ENCODE peak calls at places on chromosomes 5 and 9, in seven cellular contexts. T is GM12878, H is HCT116, A is SK-N-SH, N is HepG2, Z is H1, O is K562. B is an unnamed sample.

GRCh38 chr5:87243161-87243877 is 24.4 kb upstream of the RASA1 start:
- DNase-seq in A (no peak), N (peak), O (no peak), T (no peak), H (no peak), Z (no peak), B (no peak)

GRCh38 chr5:75622564-75622963 is 11.3 kb downstream of the ANKDD1B start:
- DNase-seq in Z (no peak), N (no peak), O (no peak), H (peak), A (no peak), T (no peak), B (no peak)

GRCh38 chr5:101045689-101046088 is 142.6 kb upstream of the ST8SIA4 start:
- DNase-seq in Z (no peak), T (no peak), O (no peak), N (no peak), H (peak), A (no peak), B (no peak)

GRCh38 chr5:180333661-180334060 is 19.5 kb downstream of the GFPT2 start:
- DNase-seq in A (no peak), T (no peak), O (no peak), N (no peak), Z (no peak), H (peak), B (no peak)

GRCh38 chr5:133196441-133197085 is 144.8 kb downstream of the HSPA4 start:
- DNase-seq in T (no peak), A (no peak), O (no peak), H (no peak), N (no peak), Z (no peak), B (no peak)

GRCh38 chr9:33125871-33126822 is 41.0 kb downstream of the B4GALT1 start:
- DNase-seq in O (peak), T (no peak), A (no peak), Z (no peak), H (no peak), N (no peak), B (no peak)

GRCh38 chr5:91339053-91339710 is 43.9 kb downstream of the ARRDC3 start:
- DNase-seq in H (no peak), T (no peak), O (no peak), A (no peak), N (no peak), Z (no peak), B (no peak)

GRCh38 chr5:78243639-78244038 is 50.9 kb downstream of the AP3B1 start:
- DNase-seq in A (no peak), O (no peak), Z (no peak), N (no peak), H (no peak), T (no peak), B (no peak)

GRCh38 chr9:124010665-124011321 is 775 bp upstream of the LHX2 start:
- DNase-seq in N (no peak), Z (peak), A (peak), O (no peak), H (no peak), T (no peak), B (peak)

GRCh38 chr5:69007726-69008368 is 86.0 kb upstream of the SLC30A5 start:
- DNase-seq in Z (peak), A (peak), H (peak), T (peak), N (peak), O (peak), B (peak)

GRCh38 chr5:157387683-157388093 is 72.3 kb upstream of the NIPAL4 start:
- DNase-seq in A (no peak), O (no peak), T (no peak), Z (no peak), N (peak), H (peak), B (no peak)

GRCh38 chr5:33841829-33842228 is 50.0 kb downstream of the ADAMTS12 start:
- DNase-seq in Z (no peak), A (no peak), N (no peak), T (no peak), H (no peak), O (no peak), B (no peak)

GRCh38 chr9:14437336-14438231 is 123.6 kb upstream of the NFIB start:
- DNase-seq in T (no peak), N (no peak), O (no peak), A (peak), H (no peak), Z (no peak), B (no peak)

GRCh38 chr9:133972041-133972970 is 19.8 kb downstream of the VAV2 start:
- DNase-seq in Z (no peak), N (no peak), T (no peak), A (no peak), O (no peak), H (no peak), B (no peak)

GRCh38 chr5:39063037-39063436 is 11.2 kb downstream of the RICTOR start:
- DNase-seq in Z (no peak), N (no peak), T (no peak), O (no peak), H (no peak), A (no peak), B (no peak)

GRCh38 chr5:157046041-157046440 is 12.9 kb downstream of the HAVCR1 start:
- DNase-seq in O (no peak), Z (no peak), H (peak), N (peak), T (no peak), A (no peak), B (no peak)

GRCh38 chr5:132269635-132270344 is 12.3 kb downstream of the PDLIM4 start:
- DNase-seq in N (no peak), A (no peak), Z (peak), T (no peak), O (no peak), H (no peak), B (no peak)

GRCh38 chr9:133683494-133684460 is 47.6 kb downstream of the DBH start:
- DNase-seq in H (no peak), T (no peak), Z (no peak), A (peak), N (no peak), O (no peak), B (no peak)

GRCh38 chr5:74042559-74043357 is 416.8 kb downstream of the ARHGEF28 start:
- DNase-seq in A (no peak), T (no peak), N (no peak), Z (no peak), O (no peak), H (no peak), B (no peak)

GRCh38 chr5:121692163-121692562 is 159.5 kb upstream of the FTMT start:
- DNase-seq in T (no peak), O (no peak), A (no peak), H (no peak), N (no peak), Z (no peak), B (no peak)

GRCh38 chr9:76297721-76298239 is 96.4 kb downstream of the RFK start:
- DNase-seq in T (no peak), A (no peak), N (no peak), H (no peak), Z (no peak), O (no peak), B (no peak)

GRCh38 chr5:34957857-34958690 is 28.7 kb downstream of the DNAJC21 start:
- DNase-seq in T (no peak), A (peak), O (peak), H (no peak), N (peak), Z (no peak), B (peak)

GRCh38 chr9:136882109-136882946 is 4.0 kb upstream of the TRAF2 start:
- DNase-seq in N (peak), T (peak), Z (no peak), A (peak), O (peak), H (peak), B (no peak)
- TF ChIP-seq JUND in N (peak), T (peak), Z (peak), A (no peak), O (peak), H (no peak), B (no peak)

DNA sequence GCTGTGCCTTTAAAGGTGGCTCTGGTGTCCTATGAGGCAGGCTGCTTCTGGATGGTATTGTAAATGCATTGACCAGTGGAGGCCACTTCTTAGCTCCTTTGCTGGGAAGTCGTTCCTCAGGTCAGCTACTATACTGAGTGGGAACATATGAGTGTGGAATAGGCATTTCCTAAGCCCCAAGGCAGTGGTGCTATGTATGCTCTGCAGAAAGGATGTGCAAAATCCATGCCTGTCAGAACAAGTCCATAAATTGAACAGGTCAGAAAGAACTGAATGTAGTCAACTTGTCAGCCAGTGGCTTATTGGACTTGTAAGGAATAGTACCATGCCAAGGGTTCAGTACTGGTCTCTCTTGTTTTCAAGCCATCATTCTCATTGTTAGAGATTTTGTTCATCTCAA is 216.4 kb downstream of the CDH10 start:
- DNase-seq in N (no peak), A (no peak), Z (no peak), T (no peak), O (no peak), H (no peak), B (no peak)
- TF ChIP-seq JUND in N (no peak), A (no peak), Z (no peak), T (no peak), O (no peak), H (no peak), B (no peak)

DNA sequence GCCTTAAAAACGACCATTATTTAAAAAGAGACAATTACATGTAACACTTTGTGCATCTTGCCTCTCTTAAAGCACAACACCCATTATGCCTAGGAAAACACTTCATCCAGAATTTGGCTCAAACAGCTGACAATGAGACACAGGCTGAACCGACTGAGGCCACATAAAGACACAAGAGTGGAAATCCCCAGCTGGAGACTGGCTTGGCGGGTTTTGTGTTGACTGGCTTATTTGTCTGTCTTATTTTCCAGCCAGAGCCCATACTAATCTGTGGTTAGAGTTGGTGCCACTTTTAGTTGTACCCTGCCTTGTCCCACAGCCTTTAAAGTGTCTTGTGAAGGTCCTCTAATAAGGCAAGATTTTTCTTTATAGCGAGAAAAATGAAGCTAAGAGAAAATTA is 21.2 kb downstream of the TRIM14 start:
- DNase-seq in O (no peak), T (no peak), N (no peak), A (no peak), Z (no peak), H (no peak), B (peak)
- TF ChIP-seq JUND in O (no peak), T (no peak), N (no peak), A (no peak), Z (no peak), H (no peak), B (no peak)

GRCh38 chr9:100426532-100427365 is at the start of gene MSANTD3:
- DNase-seq in T (no peak), A (peak), N (peak), Z (peak), O (peak), H (peak), B (peak)

GRCh38 chr9:100426194-100426531 is 780 bp upstream of the MSANTD3 start:
- DNase-seq in H (no peak), Z (no peak), T (no peak), O (no peak), A (peak), N (no peak), B (no peak)

GRCh38 chr9:100427366-100428263 is 672 bp downstream of the MSANTD3 start:
- DNase-seq in Z (no peak), T (no peak), O (no peak), H (peak), N (peak), A (no peak), B (peak)

GRCh38 chr9:100428871-100429654 is 2.1 kb downstream of the MSANTD3 start:
- DNase-seq in Z (no peak), T (no peak), A (no peak), O (no peak), N (peak), H (peak), B (no peak)

DNA sequence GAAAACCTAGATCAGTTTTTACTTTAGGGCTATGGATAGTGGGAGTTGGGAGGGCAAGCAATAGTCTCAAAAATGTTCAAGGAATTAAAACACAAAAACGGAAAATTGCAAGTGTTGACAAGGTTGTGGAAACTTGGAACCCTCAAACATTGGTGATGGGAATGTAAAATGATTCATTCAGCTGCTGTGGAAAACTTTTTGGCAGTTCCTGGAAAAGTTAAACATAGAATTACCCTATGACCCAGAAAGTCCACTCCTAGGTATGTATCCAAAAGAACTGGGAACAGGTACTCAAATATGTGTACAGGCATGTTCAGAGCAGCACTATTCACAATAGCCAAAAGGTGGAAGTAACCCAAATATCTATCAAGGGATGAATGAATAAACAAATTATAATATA is 1.2 kb upstream of the MSANTD3 start:
- DNase-seq in Z (no peak), N (no peak), H (no peak), A (no peak), O (no peak), T (no peak), B (no peak)
- TF ChIP-seq JUND in Z (no peak), N (no peak), H (no peak), A (no peak), O (no peak), T (no peak), B (no peak)

DNA sequence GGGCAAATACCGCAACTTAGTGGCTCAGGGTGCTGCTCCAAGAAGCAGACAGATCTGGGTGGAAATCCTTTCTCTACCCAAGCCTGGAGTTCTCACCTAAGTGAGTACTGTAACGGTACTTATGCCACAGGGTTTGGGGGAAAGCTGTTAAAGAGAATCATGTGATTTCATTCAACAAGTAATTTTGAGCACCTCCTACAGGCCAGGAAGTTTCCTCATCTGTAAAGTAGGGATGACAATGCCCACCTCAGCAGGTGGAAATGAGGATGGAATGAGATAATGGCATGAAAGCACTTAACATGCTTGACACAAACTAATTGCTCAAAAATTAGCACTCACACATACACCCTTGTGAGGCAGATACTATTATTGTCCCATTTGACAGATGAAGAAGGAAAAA is 114.1 kb downstream of the JAKMIP2 start:
- DNase-seq in Z (no peak), N (no peak), O (no peak), A (no peak), T (no peak), H (no peak), B (no peak)
- TF ChIP-seq JUND in Z (no peak), N (no peak), O (no peak), A (no peak), T (no peak), H (no peak), B (no peak)

GRCh38 chr5:14172149-14172795 is 29.1 kb downstream of the TRIO start:
- DNase-seq in O (no peak), A (no peak), Z (no peak), N (no peak), T (peak), H (no peak), B (no peak)

GRCh38 chr5:14173419-14174234 is 30.5 kb downstream of the TRIO start:
- DNase-seq in H (no peak), Z (no peak), T (no peak), N (no peak), A (peak), O (no peak), B (no peak)

GRCh38 chr5:14174235-14174636 is 31.1 kb downstream of the TRIO start:
- DNase-seq in Z (no peak), H (no peak), A (peak), N (no peak), T (peak), O (no peak), B (no peak)

GRCh38 chr5:14171091-14171490 is 27.9 kb downstream of the TRIO start:
- DNase-seq in Z (no peak), N (no peak), A (no peak), T (no peak), H (no peak), O (no peak), B (no peak)

GRCh38 chr5:14171621-14172020 is 28.5 kb downstream of the TRIO start:
- DNase-seq in H (no peak), A (no peak), N (peak), T (no peak), O (no peak), Z (no peak), B (no peak)
- TF ChIP-seq JUND in H (no peak), A (no peak), N (no peak), T (no peak), O (no peak), Z (no peak), B (no peak)

DNA sequence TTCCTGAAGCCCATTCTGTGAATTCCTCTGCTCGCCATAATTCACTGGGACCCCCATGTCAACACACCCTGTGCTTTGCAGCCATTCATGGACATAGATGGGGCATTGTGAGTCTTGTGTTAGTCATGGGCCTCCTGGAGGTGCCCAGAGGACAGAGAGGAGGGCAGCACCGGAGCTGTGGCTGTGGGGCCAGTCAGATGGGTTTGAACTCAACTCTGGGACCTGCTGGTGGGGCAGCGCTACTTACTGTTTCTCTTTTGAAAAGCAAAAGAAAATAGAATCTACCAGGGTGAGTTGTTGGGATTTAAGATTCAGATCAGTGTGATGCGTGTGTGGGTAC is 11.3 kb upstream of the EXOC3 start:
- DNase-seq in O (no peak), A (no peak), H (no peak), N (no peak), T (no peak), Z (no peak), B (no peak)
- TF ChIP-seq JUND in O (no peak), A (no peak), H (no peak), N (no peak), T (no peak), Z (no peak), B (no peak)

DNA sequence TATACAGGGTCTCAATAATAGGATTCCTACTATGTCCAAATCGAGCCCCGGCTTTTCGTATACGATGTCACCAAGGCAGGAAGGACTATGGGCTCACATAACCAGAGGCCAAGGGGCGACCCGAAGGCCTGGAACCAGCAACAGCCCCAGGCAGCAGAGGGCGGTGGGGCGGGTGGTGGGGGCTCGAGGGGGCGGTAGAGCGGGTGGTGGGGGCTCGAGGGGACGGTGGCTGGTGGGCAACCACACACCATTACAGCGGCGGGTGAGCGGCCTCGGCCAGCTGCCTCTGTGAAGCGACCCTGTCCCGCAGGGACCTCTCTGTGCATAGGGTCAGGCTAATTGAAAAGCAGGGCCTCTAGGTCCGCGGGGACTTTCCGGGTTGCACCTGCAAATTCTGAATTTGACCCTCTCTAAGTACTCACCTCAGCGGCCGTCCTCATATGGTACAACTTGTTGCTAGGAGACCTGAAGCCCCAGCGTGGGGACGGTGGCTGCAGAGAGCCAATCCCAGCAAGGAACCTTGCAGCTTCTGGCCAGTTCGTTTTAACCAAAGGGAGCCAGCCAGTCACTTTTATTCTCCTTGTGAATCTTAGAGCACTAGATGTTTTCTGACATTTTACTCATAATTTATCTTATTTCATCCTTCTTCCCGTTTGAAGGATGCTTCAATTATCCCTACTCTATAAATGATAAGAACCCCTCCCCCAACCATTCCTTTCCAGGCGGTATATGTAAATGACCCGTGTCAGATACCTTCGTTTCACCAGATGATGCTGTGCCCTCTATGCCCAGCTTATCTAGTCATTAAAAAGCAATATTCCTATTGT is at the start of gene NME5:
- DNase-seq in Z (peak), A (peak), T (peak), O (no peak), N (no peak), H (peak), B (peak)
- TF ChIP-seq JUND in Z (no peak), A (no peak), T (no peak), O (no peak), N (no peak), H (no peak), B (no peak)

DNA sequence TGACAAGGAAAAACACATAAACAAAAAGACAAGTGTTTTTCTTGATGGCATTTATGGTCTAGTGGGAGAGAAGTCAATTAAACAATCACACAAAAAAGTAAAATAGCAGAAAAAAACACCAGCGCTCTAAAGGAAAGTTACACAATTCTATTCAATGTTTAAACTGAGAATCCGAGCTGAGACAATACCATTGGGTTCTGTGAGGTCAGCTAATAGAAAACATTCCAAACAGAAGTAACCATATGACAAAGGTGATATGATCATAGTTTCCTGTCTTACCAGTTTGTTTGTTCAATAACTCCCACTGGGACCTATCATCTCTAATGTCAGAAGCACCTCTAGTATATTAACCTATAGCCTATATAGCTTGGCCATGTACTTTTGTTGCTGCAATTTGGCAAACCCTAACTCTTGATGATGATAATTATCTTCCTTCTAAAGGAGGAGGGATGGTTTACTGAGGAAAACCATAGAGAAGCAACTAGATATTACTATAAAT is 1030.0 kb downstream of the CDH12 start:
- DNase-seq in H (no peak), O (no peak), Z (no peak), A (no peak), T (no peak), N (no peak), B (no peak)
- TF ChIP-seq JUND in H (no peak), O (no peak), Z (no peak), A (no peak), T (no peak), N (no peak), B (no peak)

GRCh38 chr5:56514246-56514645 is 281.1 kb upstream of the ANKRD55 start:
- DNase-seq in N (no peak), T (no peak), Z (no peak), A (no peak), H (no peak), O (no peak), B (no peak)
- TF ChIP-seq JUND in N (no peak), T (no peak), Z (no peak), A (no peak), H (no peak), O (no peak), B (no peak)

B was measured in T47D.